ENCODE peak calls at places on chromosomes 3 and 15, in four cellular contexts. G is CD8-positive, alpha-beta T cell; X is retina; D is AML-193. C is an unnamed sample.

GRCh38 chr15:96334017-96334704 is 3.7 kb downstream of the NR2F2 start:
- DNase-seq in G (no peak), X (peak), D (no peak), C (peak)

GRCh38 chr15:72319985-72320671 is at the start of gene CELF6:
- DNase-seq in G (peak), X (peak), D (no peak), C (peak)

GRCh38 chr3:115396801-115397200 is 226.5 kb upstream of the GAP43 start:
- DNase-seq in G (no peak), X (no peak), D (no peak), C (no peak)

GRCh38 chr15:78054971-78055370 is 22.5 kb downstream of the TBC1D2B start:
- DNase-seq in G (peak), X (no peak), D (no peak), C (no peak)

GRCh38 chr3:61578667-61579367 is 17.4 kb downstream of the PTPRG start:
- DNase-seq in G (no peak), X (no peak), D (no peak), C (no peak)

GRCh38 chr15:42650208-42651066 is 75.0 kb downstream of the STARD9 start:
- DNase-seq in G (peak), X (peak), D (peak), C (peak)

GRCh38 chr3:181484026-181484425 is 227.7 kb upstream of the SOX2 start:
- DNase-seq in G (no peak), X (no peak), D (no peak), C (no peak)

GRCh38 chr15:59879506-59879905 is 124.6 kb upstream of the FOXB1 start:
- DNase-seq in G (no peak), X (no peak), D (no peak), C (no peak)

GRCh38 chr3:69066121-69066520 is 14.0 kb upstream of the TMF1 start:
- DNase-seq in G (no peak), X (no peak), D (no peak), C (no peak)

GRCh38 chr3:152060701-152061100 is 187.3 kb downstream of the SUCNR1 start:
- DNase-seq in G (no peak), X (no peak), D (no peak), C (peak)

GRCh38 chr3:184284696-184285095 is 8.9 kb downstream of the ECE2 start:
- DNase-seq in G (peak), X (peak), D (peak), C (peak)

GRCh38 chr15:36808401-36809160 is 229.2 kb downstream of the CDIN1 start:
- DNase-seq in G (no peak), X (no peak), D (no peak), C (peak)

GRCh38 chr3:192054881-192055280 is 593.9 kb downstream of the PYDC2 start:
- DNase-seq in G (no peak), X (no peak), D (no peak), C (no peak)

GRCh38 chr15:91263632-91264477 is 163.8 kb downstream of the SV2B start:
- DNase-seq in G (no peak), X (peak), D (no peak), C (peak)

GRCh38 chr3:150286390-150287147 is 121.5 kb upstream of the TSC22D2 start:
- DNase-seq in G (peak), X (no peak), D (peak), C (peak)

GRCh38 chr3:94226058-94226457 is 163.2 kb downstream of the NSUN3 start:
- DNase-seq in G (no peak), X (peak), D (no peak), C (peak)

GRCh38 chr15:67189326-67190051 is 65.0 kb downstream of the AAGAB start:
- DNase-seq in G (no peak), X (no peak), D (no peak), C (no peak)

GRCh38 chr3:10343526-10343925 is 22.6 kb upstream of the SEC13 start:
- DNase-seq in G (no peak), X (no peak), D (no peak), C (no peak)

GRCh38 chr15:42602501-42602900 is 27.1 kb downstream of the STARD9 start:
- DNase-seq in G (no peak), X (no peak), D (no peak), C (no peak)

GRCh38 chr15:88714782-88715372 is 76.1 kb downstream of the ISG20 start:
- DNase-seq in G (no peak), X (no peak), D (no peak), C (no peak)

GRCh38 chr3:87336761-87337160 is 60.4 kb upstream of the POU1F1 start:
- DNase-seq in G (no peak), X (no peak), D (no peak), C (no peak)

GRCh38 chr3:182904164-182904563 is 76.2 kb downstream of the DCUN1D1 start:
- DNase-seq in G (no peak), X (no peak), D (no peak), C (no peak)

GRCh38 chr3:46122046-46122445 is 86.1 kb downstream of the CCR1 start:
- DNase-seq in G (no peak), X (no peak), D (no peak), C (no peak)

GRCh38 chr15:66715736-66716667 is 14.0 kb downstream of the SMAD6 start:
- DNase-seq in G (no peak), X (no peak), D (no peak), C (peak)

GRCh38 chr3:58135712-58136543 is 74.8 kb downstream of the DNASE1L3 start:
- DNase-seq in G (no peak), X (no peak), D (peak), C (no peak)

GRCh38 chr3:128497305-128498126 is 4.5 kb upstream of the GATA2 start:
- DNase-seq in G (peak), X (peak), D (peak), C (peak)

GRCh38 chr15:86178845-86179244 is 99.2 kb downstream of the AGBL1 start:
- DNase-seq in G (no peak), X (no peak), D (no peak), C (no peak)

GRCh38 chr3:174986685-174987084 is 127.6 kb downstream of the NAALADL2 start:
- DNase-seq in G (no peak), X (no peak), D (no peak), C (no peak)